ENCODE peak calls at places on chromosomes 1 and 21, in five cellular contexts. J, R, M, N and Z are unnamed samples.

GRCh38 chr1:13450204-13450603 is 40.0 kb downstream of the PRAMEF20 start:
- DNase-seq in J (no peak), R (no peak), M (no peak), N (no peak), Z (no peak)

GRCh38 chr21:21101911-21102310 is 103.7 kb downstream of the NCAM2 start:
- DNase-seq in J (no peak), R (peak), M (peak), N (no peak), Z (peak)

GRCh38 chr1:48007044-48007443 is 9.9 kb upstream of the TRABD2B start:
- DNase-seq in J (no peak), R (no peak), M (peak), N (no peak), Z (no peak)

GRCh38 chr1:178137238-178137637 is 43.3 kb downstream of the RASAL2 start:
- DNase-seq in J (no peak), R (no peak), M (no peak), N (no peak), Z (no peak)

GRCh38 chr1:52469108-52469507 is 64.7 kb downstream of the PRPF38A start:
- DNase-seq in J (no peak), R (no peak), M (no peak), N (no peak), Z (no peak)

GRCh38 chr1:180560200-180560867 is 1.6 kb downstream of the OVAAL start:
- DNase-seq in J (peak), R (no peak), M (no peak), N (peak), Z (peak)

GRCh38 chr21:35737899-35738341 is 322.4 kb downstream of the SETD4 start:
- DNase-seq in J (no peak), R (no peak), M (peak), N (no peak), Z (no peak)

GRCh38 chr1:79197421-79197820 is 190.9 kb upstream of the ADGRL4 start:
- DNase-seq in J (no peak), R (peak), M (peak), N (no peak), Z (no peak)

GRCh38 chr1:56924116-56924515 is 41.7 kb downstream of the C8B start:
- DNase-seq in J (no peak), R (no peak), M (no peak), N (no peak), Z (no peak)

GRCh38 chr21:34639882-34640788 is 25.2 kb upstream of the RCAN1 start:
- DNase-seq in J (no peak), R (no peak), M (peak), N (no peak), Z (peak)

GRCh38 chr1:108747128-108747827 is 804 bp downstream of the STXBP3 start:
- DNase-seq in J (peak), R (peak), M (peak), N (peak), Z (peak)

GRCh38 chr21:44551290-44552015 is at the start of gene KRTAP10-2:
- DNase-seq in J (no peak), R (no peak), M (no peak), N (peak), Z (no peak)

GRCh38 chr1:17561561-17561985 is 22.1 kb downstream of the ARHGEF10L start:
- DNase-seq in J (no peak), R (no peak), M (no peak), N (no peak), Z (no peak)

GRCh38 chr1:178275083-178275482 is 181.2 kb downstream of the RASAL2 start:
- DNase-seq in J (no peak), R (no peak), M (peak), N (no peak), Z (no peak)

GRCh38 chr1:47995306-47996050 is 1.7 kb downstream of the TRABD2B start:
- DNase-seq in J (peak), R (no peak), M (no peak), N (no peak), Z (no peak)

GRCh38 chr1:21616372-21616771 is 52.8 kb downstream of the RAP1GAP start:
- DNase-seq in J (no peak), R (no peak), M (no peak), N (no peak), Z (no peak)

GRCh38 chr1:203557958-203558760 is 64.2 kb downstream of the OPTC start:
- DNase-seq in J (no peak), R (no peak), M (peak), N (peak), Z (peak)

GRCh38 chr1:94316183-94316582 is 78.8 kb upstream of the ARHGAP29 start:
- DNase-seq in J (no peak), R (no peak), M (no peak), N (no peak), Z (no peak)

GRCh38 chr21:44529011-44529421 is 11.0 kb downstream of the KRTAP10-1 start:
- DNase-seq in J (peak), R (no peak), M (no peak), N (peak), Z (no peak)

GRCh38 chr1:164767257-164768044 is 208.5 kb downstream of the PBX1 start:
- DNase-seq in J (no peak), R (no peak), M (peak), N (no peak), Z (no peak)

GRCh38 chr1:208006258-208006920 is 95.5 kb upstream of the CD34 start:
- DNase-seq in J (no peak), R (no peak), M (no peak), N (no peak), Z (no peak)

GRCh38 chr1:150009604-150010387 is 730 bp downstream of the OTUD7B start:
- DNase-seq in J (peak), R (no peak), M (peak), N (peak), Z (peak)

GRCh38 chr1:179951383-179952144 is 3.0 kb upstream of the CEP350 start:
- DNase-seq in J (no peak), R (no peak), M (no peak), N (no peak), Z (no peak)

GRCh38 chr1:10113501-10113900 is 80.7 kb downstream of the UBE4B start:
- DNase-seq in J (no peak), R (no peak), M (no peak), N (no peak), Z (no peak)

GRCh38 chr21:18801468-18801867 is 397.9 kb upstream of the TMPRSS15 start:
- DNase-seq in J (no peak), R (peak), M (no peak), N (no peak), Z (no peak)

GRCh38 chr1:47175227-47175934 is 14.5 kb downstream of the PDZK1IP1 start:
- DNase-seq in J (no peak), R (peak), M (peak), N (peak), Z (peak)

GRCh38 chr1:116128669-116129068 is 17.5 kb downstream of the MAB21L3 start:
- DNase-seq in J (no peak), R (no peak), M (no peak), N (no peak), Z (no peak)

GRCh38 chr1:114353233-114353632 is 157.8 kb downstream of the TRIM33 start:
- DNase-seq in J (peak), R (peak), M (peak), N (peak), Z (no peak)

GRCh38 chr21:34054259-34054658 is 19.1 kb upstream of the MRPS6 start:
- DNase-seq in J (no peak), R (no peak), M (no peak), N (no peak), Z (no peak)

GRCh38 chr1:229409616-229410369 is 24.1 kb downstream of the ACTA1 start:
- DNase-seq in J (no peak), R (no peak), M (no peak), N (no peak), Z (no peak)

GRCh38 chr1:226569879-226570547 is 21.4 kb downstream of the STUM start:
- DNase-seq in J (no peak), R (peak), M (no peak), N (no peak), Z (peak)

GRCh38 chr1:167482184-167482583 is 36.1 kb downstream of the CD247 start:
- DNase-seq in J (no peak), R (no peak), M (no peak), N (no peak), Z (no peak)